ENCODE peak calls at places on chromosomes 12 and 14, in four cellular contexts. F is astrocyte of the spinal cord, I is ELR, O is head of caudate nucleus. B is an unnamed sample.

GRCh38 chr12:51850933-51851244 is 2.4 kb upstream of the FIGNL2 start:
- DNase-seq in F (no peak), I (no peak), O (no peak), B (no peak)

GRCh38 chr14:103141117-103141796 is 18.0 kb downstream of the TNFAIP2 start:
- DNase-seq in O (no peak), I (peak), F (no peak), B (no peak)

GRCh38 chr14:68402525-68403101 is 390.3 kb downstream of the ZFP36L1 start:
- DNase-seq in I (no peak), F (no peak), O (no peak), B (no peak)

GRCh38 chr12:53466640-53467039 is 14.7 kb downstream of the PCBP2 start:
- DNase-seq in O (no peak), I (no peak), F (no peak), B (peak)

GRCh38 chr14:96052541-96053105 is 13.5 kb downstream of the C14orf132 start:
- DNase-seq in O (no peak), F (no peak), I (peak), B (no peak)

GRCh38 chr12:4974217-4974616 is 64.5 kb downstream of the KCNA1 start:
- DNase-seq in I (no peak), O (no peak), F (no peak), B (no peak)

GRCh38 chr14:88599321-88599720 is 36.5 kb downstream of the ZC3H14 start:
- DNase-seq in I (no peak), F (no peak), O (no peak), B (no peak)

GRCh38 chr14:85528882-85529585 is 910 bp upstream of the FLRT2 start:
- DNase-seq in I (peak), O (no peak), F (peak), B (peak)

GRCh38 chr12:48390026-48390425 is 39.3 kb upstream of the ZNF641 start:
- DNase-seq in I (no peak), F (no peak), O (no peak), B (no peak)

GRCh38 chr12:96448287-96448686 is 41.1 kb upstream of the CFAP54 start:
- DNase-seq in I (peak), F (peak), O (no peak), B (peak)

GRCh38 chr12:92503029-92503931 is 199.5 kb upstream of the PLEKHG7 start:
- DNase-seq in I (no peak), O (no peak), F (no peak), B (no peak)

GRCh38 chr12:105906545-105906944 is 232.2 kb downstream of the NUAK1 start:
- DNase-seq in O (no peak), I (no peak), F (no peak), B (no peak)

GRCh38 chr12:81872400-81872799 is 113.2 kb upstream of the PPFIA2 start:
- DNase-seq in O (no peak), F (no peak), I (no peak), B (no peak)

GRCh38 chr14:90804292-90804671 is 11.9 kb downstream of the TTC7B start:
- DNase-seq in F (no peak), I (no peak), O (no peak), B (no peak)

GRCh38 chr12:2860170-2860569 is 3.3 kb upstream of the TEX52 start:
- DNase-seq in F (no peak), I (no peak), O (no peak), B (no peak)

GRCh38 chr12:90174198-90174510 is 465.5 kb upstream of the ATP2B1 start:
- DNase-seq in O (no peak), F (peak), I (peak), B (peak)

GRCh38 chr12:119375619-119376018 is 41.1 kb downstream of the CCDC60 start:
- DNase-seq in O (no peak), I (no peak), F (no peak), B (no peak)

GRCh38 chr12:20367731-20368652 is at the start of gene PDE3A:
- DNase-seq in I (peak), O (peak), F (peak), B (peak)

GRCh38 chr14:58663494-58664111 is 25.8 kb downstream of the DACT1 start:
- DNase-seq in I (peak), O (no peak), F (peak), B (peak)

GRCh38 chr12:58639323-58639934 is 280.9 kb downstream of the LRIG3 start:
- DNase-seq in F (no peak), O (no peak), I (no peak), B (no peak)

GRCh38 chr12:64560395-64561301 is 49.6 kb upstream of the RASSF3 start:
- DNase-seq in O (no peak), I (peak), F (peak), B (peak)

GRCh38 chr12:84661732-84662326 is 250.8 kb downstream of the SLC6A15 start:
- DNase-seq in I (no peak), O (no peak), F (peak), B (peak)

GRCh38 chr12:57046947-57047890 is 2.7 kb downstream of the MYO1A start:
- DNase-seq in F (no peak), I (no peak), O (no peak), B (no peak)

GRCh38 chr14:105394714-105395537 is 3.4 kb upstream of the TEX22 start:
- DNase-seq in O (no peak), F (no peak), I (no peak), B (no peak)

GRCh38 chr14:75294649-75295033 is 16.0 kb downstream of the FOS start:
- DNase-seq in I (peak), O (no peak), F (no peak), B (no peak)

GRCh38 chr12:112179341-112179740 is 54.0 kb downstream of the TRAFD1 start:
- DNase-seq in O (no peak), I (no peak), F (no peak), B (no peak)

B was measured in bronchial epithelial cell.